ENCODE peak calls at places on chromosomes 16 and 17, in eight cellular contexts. One of them, this sample, is unnamed.

GRCh38 chr17:76996741-76997694 is 128.8 kb downstream of the MGAT5B start:
- DNase-seq in A549: no peak
- DNase-seq in transverse colon: no peak
- DNase-seq in heart left ventricle: no peak
- DNase-seq in IMR-90: no peak
- DNase-seq in HCT116: no peak
- DNase-seq in spleen: no peak
- DNase-seq in breast epithelium: peak; percentile 28
- DNase-seq in this sample: no peak

GRCh38 chr16:71216714-71217113 is 13.8 kb downstream of the HYDIN start:
- DNase-seq in A549: no peak
- DNase-seq in transverse colon: no peak
- DNase-seq in heart left ventricle: no peak
- DNase-seq in IMR-90: no peak
- DNase-seq in HCT116: no peak
- DNase-seq in spleen: no peak
- DNase-seq in breast epithelium: no peak
- DNase-seq in this sample: no peak

GRCh38 chr17:68719431-68719830 is 118.3 kb upstream of the FAM20A start:
- DNase-seq in A549: no peak
- DNase-seq in transverse colon: no peak
- DNase-seq in heart left ventricle: no peak
- DNase-seq in IMR-90: no peak
- DNase-seq in HCT116: no peak
- DNase-seq in spleen: no peak
- DNase-seq in breast epithelium: no peak
- DNase-seq in this sample: no peak

GRCh38 chr17:29732613-29733012 is 109.9 kb upstream of the CORO6 start:
- DNase-seq in A549: no peak
- DNase-seq in transverse colon: no peak
- DNase-seq in heart left ventricle: no peak
- DNase-seq in IMR-90: peak; percentile 9
- DNase-seq in HCT116: peak; percentile 47
- DNase-seq in spleen: no peak
- DNase-seq in breast epithelium: no peak
- DNase-seq in this sample: no peak

GRCh38 chr17:57247913-57248312 is 8.4 kb upstream of the MSI2 start:
- DNase-seq in A549: no peak
- DNase-seq in transverse colon: no peak
- DNase-seq in heart left ventricle: no peak
- DNase-seq in IMR-90: no peak
- DNase-seq in HCT116: no peak
- DNase-seq in spleen: no peak
- DNase-seq in breast epithelium: no peak
- DNase-seq in this sample: no peak

GRCh38 chr16:66265106-66265415 is 101.4 kb upstream of the CDH5 start:
- DNase-seq in A549: no peak
- DNase-seq in transverse colon: no peak
- DNase-seq in heart left ventricle: no peak
- DNase-seq in IMR-90: no peak
- DNase-seq in HCT116: no peak
- DNase-seq in spleen: no peak
- DNase-seq in breast epithelium: no peak
- DNase-seq in this sample: no peak

GRCh38 chr16:17544304-17544703 is 73.5 kb upstream of the XYLT1 start:
- DNase-seq in A549: no peak
- DNase-seq in transverse colon: no peak
- DNase-seq in heart left ventricle: no peak
- DNase-seq in IMR-90: no peak
- DNase-seq in HCT116: no peak
- DNase-seq in spleen: no peak
- DNase-seq in breast epithelium: no peak
- DNase-seq in this sample: no peak

GRCh38 chr17:39306509-39307212 is 80.9 kb upstream of the STAC2 start:
- DNase-seq in A549: no peak
- DNase-seq in transverse colon: no peak
- DNase-seq in heart left ventricle: no peak
- DNase-seq in IMR-90: peak; percentile 33
- DNase-seq in HCT116: no peak
- DNase-seq in spleen: no peak
- DNase-seq in breast epithelium: no peak
- DNase-seq in this sample: no peak

GRCh38 chr17:28765038-28765437 is 21.2 kb downstream of the TRAF4 start:
- DNase-seq in A549: no peak
- DNase-seq in transverse colon: no peak
- DNase-seq in heart left ventricle: no peak
- DNase-seq in IMR-90: no peak
- DNase-seq in HCT116: no peak
- DNase-seq in spleen: no peak
- DNase-seq in breast epithelium: no peak
- DNase-seq in this sample: no peak

GRCh38 chr17:64402469-64402868 is 11.8 kb upstream of the PECAM1 start:
- DNase-seq in A549: no peak
- DNase-seq in transverse colon: no peak
- DNase-seq in heart left ventricle: no peak
- DNase-seq in IMR-90: no peak
- DNase-seq in HCT116: no peak
- DNase-seq in spleen: peak; percentile 31
- DNase-seq in breast epithelium: no peak
- DNase-seq in this sample: no peak

GRCh38 chr17:67136191-67137025 is 92.1 kb downstream of the CACNG1 start:
- DNase-seq in A549: no peak
- DNase-seq in transverse colon: no peak
- DNase-seq in heart left ventricle: no peak
- DNase-seq in IMR-90: peak; percentile 72
- DNase-seq in HCT116: no peak
- DNase-seq in spleen: no peak
- DNase-seq in breast epithelium: no peak
- DNase-seq in this sample: no peak

GRCh38 chr16:31181102-31181830 is 1.3 kb downstream of the FUS start:
- DNase-seq in A549: no peak
- DNase-seq in transverse colon: peak; percentile 38
- DNase-seq in heart left ventricle: peak; percentile 54
- DNase-seq in IMR-90: peak; percentile 44
- DNase-seq in HCT116: no peak
- DNase-seq in spleen: peak; percentile 83
- DNase-seq in breast epithelium: no peak
- DNase-seq in this sample: no peak

GRCh38 chr16:67104061-67104460 is 5.7 kb upstream of the PHAF1 start:
- DNase-seq in A549: no peak
- DNase-seq in transverse colon: no peak
- DNase-seq in heart left ventricle: no peak
- DNase-seq in IMR-90: peak; percentile 23
- DNase-seq in HCT116: no peak
- DNase-seq in spleen: no peak
- DNase-seq in breast epithelium: no peak
- DNase-seq in this sample: no peak

GRCh38 chr17:74430706-74431567 is 951 bp upstream of the GPRC5C start:
- DNase-seq in A549: peak; percentile 97
- DNase-seq in transverse colon: peak; percentile 84
- DNase-seq in heart left ventricle: peak; percentile 90
- DNase-seq in IMR-90: peak; percentile 4
- DNase-seq in HCT116: peak; percentile 40
- DNase-seq in spleen: peak; percentile 81
- DNase-seq in breast epithelium: peak; percentile 83
- DNase-seq in this sample: peak; percentile 92
- TF ChIP-seq POLR2A in A549: peak; percentile 9
- TF ChIP-seq POLR2A in transverse colon: peak; percentile 88
- TF ChIP-seq POLR2A in heart left ventricle: peak; percentile 32
- TF ChIP-seq POLR2A in IMR-90: no peak
- TF ChIP-seq POLR2A in HCT116: no peak
- TF ChIP-seq POLR2A in spleen: no peak
- TF ChIP-seq POLR2A in breast epithelium: no peak
- TF ChIP-seq POLR2A in this sample: peak; percentile 49

GRCh38 chr16:48498761-48499600 is 111.0 kb downstream of the N4BP1 start:
- DNase-seq in A549: no peak
- DNase-seq in transverse colon: peak; percentile 44
- DNase-seq in heart left ventricle: no peak
- DNase-seq in IMR-90: peak; percentile 76
- DNase-seq in HCT116: no peak
- DNase-seq in spleen: peak; percentile 30
- DNase-seq in breast epithelium: no peak
- DNase-seq in this sample: peak; percentile 32
- H3K27ac ChIP-seq in A549: peak overlapping the region; percentile 35
- H3K27ac ChIP-seq in transverse colon: peak overlapping the region; percentile 60
- H3K27ac ChIP-seq in heart left ventricle: peak overlapping the region; percentile 63
- H3K27ac ChIP-seq in IMR-90: peak overlapping the region; percentile 48
- H3K27ac ChIP-seq in HCT116: no peak overlapping the region
- H3K27ac ChIP-seq in spleen: no peak overlapping the region
- H3K27ac ChIP-seq in breast epithelium: peak overlapping the region; percentile 91
- H3K27ac ChIP-seq in this sample: peak overlapping the region; percentile 9

DNA sequence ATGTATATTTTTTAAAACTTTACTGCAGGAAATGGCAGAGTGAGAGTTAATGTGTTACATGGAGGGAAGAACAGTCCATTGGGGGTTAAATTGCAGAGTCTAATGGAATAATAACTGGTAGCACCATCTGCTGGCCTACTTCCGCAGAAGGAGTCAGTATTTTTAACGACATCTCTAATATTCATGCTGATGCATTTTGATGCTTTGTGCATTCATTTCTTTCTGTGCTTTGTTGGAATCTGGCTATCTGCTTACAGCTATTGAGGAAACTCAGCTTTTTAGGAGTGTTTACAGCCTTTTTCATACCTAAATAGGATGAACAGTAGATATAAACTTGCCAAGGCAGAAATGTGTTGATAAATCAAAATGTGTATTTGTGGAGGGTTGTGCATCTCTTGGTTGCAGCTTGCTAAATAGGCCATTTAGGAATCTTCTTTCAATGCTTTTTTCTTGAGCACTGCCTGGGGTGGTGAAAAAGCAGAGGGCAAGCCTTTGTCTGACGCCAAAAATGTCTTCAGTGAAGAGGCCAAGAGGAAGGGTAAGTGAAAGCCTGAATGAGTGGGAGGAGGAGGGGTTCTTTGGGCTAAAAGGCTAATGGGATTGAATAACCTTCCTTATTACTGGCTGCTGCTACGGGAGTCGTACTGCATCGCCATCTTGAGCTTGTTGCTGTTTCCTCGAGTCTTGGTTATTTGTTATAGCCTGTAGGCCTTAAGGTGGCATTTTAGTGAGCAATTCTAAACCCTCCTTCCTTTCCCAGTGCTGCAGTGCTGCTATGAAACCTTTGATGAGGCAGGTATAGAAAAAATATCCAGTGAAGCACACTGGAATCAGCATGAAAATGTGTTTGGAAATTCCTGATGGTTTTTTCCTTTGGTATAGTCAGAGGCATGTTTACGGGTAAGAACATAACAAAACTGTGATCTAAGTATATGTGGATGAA is 153.3 kb downstream of the CHD9 start:
- DNase-seq in A549: peak; percentile 84
- DNase-seq in transverse colon: peak; percentile 32
- DNase-seq in heart left ventricle: peak; percentile 41
- DNase-seq in IMR-90: peak; percentile 83
- DNase-seq in HCT116: peak; percentile 19
- DNase-seq in spleen: no peak
- DNase-seq in breast epithelium: no peak
- DNase-seq in this sample: peak; percentile 65
- TF ChIP-seq POLR2A in A549: peak; percentile 33
- TF ChIP-seq POLR2A in transverse colon: no peak
- TF ChIP-seq POLR2A in heart left ventricle: no peak
- TF ChIP-seq POLR2A in IMR-90: no peak
- TF ChIP-seq POLR2A in HCT116: peak; percentile 51
- TF ChIP-seq POLR2A in spleen: no peak
- TF ChIP-seq POLR2A in breast epithelium: no peak
- TF ChIP-seq POLR2A in this sample: peak; percentile 29

GRCh38 chr16:86305440-86305839 is 204.9 kb upstream of the FOXF1 start:
- DNase-seq in A549: no peak
- DNase-seq in transverse colon: no peak
- DNase-seq in heart left ventricle: no peak
- DNase-seq in IMR-90: no peak
- DNase-seq in HCT116: no peak
- DNase-seq in spleen: no peak
- DNase-seq in breast epithelium: no peak
- DNase-seq in this sample: no peak
- H3K27ac ChIP-seq in A549: no peak overlapping the region
- H3K27ac ChIP-seq in transverse colon: peak overlapping the region; percentile 91
- H3K27ac ChIP-seq in heart left ventricle: no peak overlapping the region
- H3K27ac ChIP-seq in IMR-90: peak overlapping the region; percentile 100
- H3K27ac ChIP-seq in HCT116: no peak overlapping the region
- H3K27ac ChIP-seq in spleen: no peak overlapping the region
- H3K27ac ChIP-seq in breast epithelium: no peak overlapping the region
- H3K27ac ChIP-seq in this sample: peak overlapping the region; percentile 38